ENCODE peak calls at places on chromosomes 6 and 20, in nine cellular contexts. X is GM06990, Z is neural crest cell, K is lower lobe of right lung, M is fibroblast of lung, D is astrocyte, L is GM12865, I is cardiac muscle cell, W is GM12864. F is an unnamed sample.
A peak's percentile ranks its signal among the peaks of the same experiment; 100 is the strongest.

GRCh38 chr6:36033935-36034334 is 6.3 kb downstream of the MAPK14 start:
- DNase-seq in X (no peak), Z (no peak), K (no peak), M (peak; percentile 33), D (peak; percentile 41), L (peak; percentile 35), I (peak; percentile 19), W (no peak), F (peak; percentile 30)

GRCh38 chr6:113763883-113764282 is 93.3 kb upstream of the MARCKS start:
- DNase-seq in X (peak; percentile 45), Z (no peak), K (no peak), M (peak; percentile 53), D (peak; percentile 71), L (peak; percentile 89), I (peak; percentile 53), W (peak; percentile 60), F (peak; percentile 40)

GRCh38 chr20:63473555-63474449 is 1.3 kb upstream of the KCNQ2 start:
- DNase-seq in X (no peak), Z (no peak), K (no peak), M (no peak), D (no peak), L (no peak), I (no peak), W (no peak), F (no peak)

GRCh38 chr20:20205141-20205861 is 153.0 kb downstream of the CFAP61 start:
- DNase-seq in X (no peak), Z (no peak), K (no peak), M (no peak), D (no peak), L (no peak), I (no peak), W (no peak), F (no peak)

GRCh38 chr6:31585531-31585930 is 546 bp upstream of the LST1 start:
- DNase-seq in X (no peak), Z (no peak), K (no peak), M (no peak), D (no peak), L (peak; percentile 83), I (no peak), W (no peak), F (no peak)

GRCh38 chr6:193773-194310 is 98.4 kb upstream of the DUSP22 start:
- DNase-seq in X (peak; percentile 82), Z (no peak), K (no peak), M (no peak), D (no peak), L (peak; percentile 90), I (no peak), W (peak; percentile 83), F (no peak)

GRCh38 chr6:97778290-97779038 is 495.4 kb upstream of the MMS22L start:
- DNase-seq in X (no peak), Z (no peak), K (no peak), M (no peak), D (no peak), L (no peak), I (no peak), W (no peak), F (no peak)

GRCh38 chr20:38127011-38127621 is 38.0 kb downstream of the TGM2 start:
- DNase-seq in X (no peak), Z (no peak), K (peak; percentile 41), M (peak; percentile 78), D (peak; percentile 89), L (no peak), I (peak; percentile 86), W (no peak), F (peak; percentile 93)

GRCh38 chr6:788058-788457 is 95.1 kb upstream of the EXOC2 start:
- DNase-seq in X (no peak), Z (no peak), K (no peak), M (no peak), D (no peak), L (no peak), I (no peak), W (no peak), F (no peak)

GRCh38 chr6:137958809-137959565 is 91.9 kb downstream of the TNFAIP3 start:
- DNase-seq in X (no peak), Z (no peak), K (no peak), M (no peak), D (no peak), L (no peak), I (peak; percentile 49), W (no peak), F (no peak)

GRCh38 chr6:315921-316752 is 23.9 kb downstream of the DUSP22 start:
- DNase-seq in X (peak; percentile 68), Z (no peak), K (no peak), M (no peak), D (no peak), L (peak; percentile 86), I (no peak), W (peak; percentile 75), F (no peak)

GRCh38 chr6:32427218-32427617 is 12.5 kb upstream of the HLA-DRA start:
- DNase-seq in X (no peak), Z (no peak), K (no peak), M (no peak), D (no peak), L (no peak), I (peak; percentile 10), W (no peak), F (peak; percentile 22)

GRCh38 chr6:40996591-40997247 is 42.3 kb downstream of the UNC5CL start:
- DNase-seq in X (no peak), Z (no peak), K (no peak), M (peak; percentile 12), D (peak; percentile 3), L (no peak), I (peak; percentile 38), W (no peak), F (peak; percentile 7)

GRCh38 chr6:107030151-107030550 is 2.2 kb downstream of the MTRES1 start:
- DNase-seq in X (no peak), Z (no peak), K (no peak), M (no peak), D (no peak), L (no peak), I (no peak), W (no peak), F (no peak)

GRCh38 chr6:1630771-1631217 is 21.1 kb downstream of the FOXC1 start:
- DNase-seq in X (no peak), Z (no peak), K (no peak), M (no peak), D (peak; percentile 88), L (no peak), I (peak; percentile 78), W (no peak), F (no peak)

GRCh38 chr6:151089916-151090443 is 149.8 kb upstream of the AKAP12 start:
- DNase-seq in X (no peak), Z (no peak), K (no peak), M (no peak), D (no peak), L (no peak), I (no peak), W (no peak), F (no peak)

GRCh38 chr20:4153251-4153650 is 137.9 kb upstream of the RNF24 start:
- DNase-seq in X (no peak), Z (no peak), K (peak; percentile 16), M (no peak), D (no peak), L (no peak), I (no peak), W (no peak), F (no peak)

GRCh38 chr6:17276766-17277165 is 4.4 kb upstream of the RBM24 start:
- DNase-seq in X (no peak), Z (no peak), K (no peak), M (no peak), D (peak; percentile 42), L (no peak), I (no peak), W (no peak), F (no peak)

GRCh38 chr20:16011061-16011460 is 562.2 kb downstream of the KIF16B start:
- DNase-seq in X (no peak), Z (no peak), K (no peak), M (no peak), D (no peak), L (no peak), I (no peak), W (no peak), F (no peak)

GRCh38 chr6:42402184-42402583 is 49.5 kb downstream of the TRERF1 start:
- DNase-seq in X (peak; percentile 54), Z (no peak), K (no peak), M (peak; percentile 65), D (peak; percentile 29), L (peak; percentile 92), I (peak; percentile 32), W (peak; percentile 58), F (peak; percentile 56)

GRCh38 chr6:1618305-1619105 is 8.8 kb downstream of the FOXC1 start:
- DNase-seq in X (no peak), Z (no peak), K (no peak), M (no peak), D (no peak), L (no peak), I (no peak), W (no peak), F (no peak)

GRCh38 chr6:70108230-70108629 is 194.7 kb downstream of the COL9A1 start:
- DNase-seq in X (no peak), Z (peak; percentile 9), K (no peak), M (peak; percentile 66), D (peak; percentile 4), L (peak; percentile 52), I (peak; percentile 56), W (peak; percentile 39), F (peak; percentile 39)

GRCh38 chr20:62046431-62046830 is 19.2 kb downstream of the TAF4 start:
- DNase-seq in X (no peak), Z (no peak), K (peak; percentile 14), M (no peak), D (no peak), L (no peak), I (no peak), W (no peak), F (no peak)

GRCh38 chr20:33162753-33163152 is 5.2 kb upstream of the BPIFA2 start:
- DNase-seq in X (no peak), Z (no peak), K (no peak), M (no peak), D (no peak), L (peak; percentile 17), I (no peak), W (no peak), F (no peak)
- TF ChIP-seq CTCF in X (no peak), Z (no peak), K (no peak), M (no peak), D (no peak), L (no peak), I (no peak), W (no peak), F (no peak)

GRCh38 chr6:158565482-158566040 is 5.7 kb downstream of the TMEM181 start:
- DNase-seq in X (no peak), Z (no peak), K (no peak), M (no peak), D (no peak), L (no peak), I (no peak), W (no peak), F (no peak)
- TF ChIP-seq CTCF in X (no peak), Z (no peak), K (no peak), M (no peak), D (no peak), L (no peak), I (no peak), W (peak; percentile 25), F (no peak)

GRCh38 chr6:100209323-100210137 is 215.5 kb upstream of the MCHR2 start:
- DNase-seq in X (no peak), Z (no peak), K (no peak), M (peak; percentile 25), D (peak; percentile 23), L (no peak), I (peak; percentile 29), W (no peak), F (peak; percentile 11)
- TF ChIP-seq CTCF in X (no peak), Z (no peak), K (no peak), M (no peak), D (no peak), L (no peak), I (no peak), W (no peak), F (no peak)

GRCh38 chr6:169445227-169445626 is 191.6 kb upstream of the THBS2 start:
- DNase-seq in X (no peak), Z (no peak), K (no peak), M (no peak), D (no peak), L (no peak), I (no peak), W (no peak), F (no peak)
- TF ChIP-seq CTCF in X (no peak), Z (peak; percentile 35), K (no peak), M (peak; percentile 4), D (no peak), L (peak; percentile 4), I (peak; percentile 11), W (peak; percentile 28), F (peak; percentile 14)

F was measured in fibroblast of villous mesenchyme.